ENCODE peak calls at places on chromosomes 12 and 14, in eight cellular contexts. E, V, W, F, A, Z, J and Y are unnamed samples.

GRCh38 chr12:5900533-5901255 is 44.4 kb downstream of the ANO2 start:
- DNase-seq in E (no peak), V (no peak), W (no peak), F (no peak), A (no peak), Z (no peak), J (no peak), Y (no peak)

GRCh38 chr12:92078167-92079053 is 67.2 kb downstream of the BTG1 start:
- DNase-seq in E (no peak), V (peak), W (peak), F (no peak), A (no peak), Z (peak), J (peak), Y (no peak)

GRCh38 chr12:39605996-39606395 is 13.6 kb downstream of the ABCD2 start:
- DNase-seq in E (no peak), V (peak), W (no peak), F (no peak), A (no peak), Z (no peak), J (no peak), Y (no peak)

GRCh38 chr14:74897642-74898041 is 15.9 kb downstream of the DLST start:
- DNase-seq in E (no peak), V (no peak), W (no peak), F (no peak), A (no peak), Z (no peak), J (no peak), Y (no peak)

GRCh38 chr14:34027130-34027989 is 76.5 kb upstream of the EGLN3 start:
- DNase-seq in E (no peak), V (no peak), W (no peak), F (no peak), A (no peak), Z (no peak), J (no peak), Y (no peak)

GRCh38 chr12:63882844-63883243 is 38.3 kb downstream of the SRGAP1 start:
- DNase-seq in E (no peak), V (no peak), W (peak), F (no peak), A (no peak), Z (peak), J (no peak), Y (no peak)

GRCh38 chr12:2168808-2169207 is 116.0 kb downstream of the CACNA1C start:
- DNase-seq in E (no peak), V (peak), W (no peak), F (no peak), A (peak), Z (peak), J (peak), Y (no peak)

GRCh38 chr12:3200032-3200617 is 122.9 kb downstream of the TSPAN9 start:
- DNase-seq in E (no peak), V (peak), W (no peak), F (no peak), A (peak), Z (peak), J (peak), Y (peak)

GRCh38 chr12:66279127-66279712 is 23.1 kb upstream of the HELB start:
- DNase-seq in E (no peak), V (no peak), W (no peak), F (no peak), A (no peak), Z (peak), J (no peak), Y (no peak)

GRCh38 chr14:103692159-103692558 is 23.1 kb downstream of the XRCC3 start:
- DNase-seq in E (no peak), V (no peak), W (no peak), F (no peak), A (no peak), Z (no peak), J (no peak), Y (no peak)

GRCh38 chr12:110266980-110267620 is 13.9 kb upstream of the ATP2A2 start:
- DNase-seq in E (no peak), V (no peak), W (no peak), F (no peak), A (no peak), Z (peak), J (no peak), Y (no peak)

GRCh38 chr12:74891276-74891675 is 318.4 kb downstream of the KCNC2 start:
- DNase-seq in E (no peak), V (no peak), W (no peak), F (no peak), A (no peak), Z (no peak), J (no peak), Y (no peak)

GRCh38 chr12:57723630-57723962 is 14.9 kb downstream of the AGAP2 start:
- DNase-seq in E (no peak), V (no peak), W (no peak), F (no peak), A (no peak), Z (no peak), J (no peak), Y (no peak)

GRCh38 chr12:88591343-88591742 is 11.1 kb upstream of the KITLG start:
- DNase-seq in E (no peak), V (no peak), W (no peak), F (no peak), A (no peak), Z (peak), J (no peak), Y (no peak)

GRCh38 chr12:127785535-127785934 is 481.4 kb upstream of the TMEM132C start:
- DNase-seq in E (no peak), V (peak), W (no peak), F (no peak), A (no peak), Z (no peak), J (no peak), Y (no peak)

GRCh38 chr12:109730306-109731145 is 16.9 kb downstream of the FAM222A start:
- DNase-seq in E (peak), V (no peak), W (no peak), F (no peak), A (peak), Z (no peak), J (no peak), Y (no peak)

GRCh38 chr12:20490213-20490612 is 121.9 kb downstream of the PDE3A start:
- DNase-seq in E (no peak), V (no peak), W (no peak), F (no peak), A (no peak), Z (peak), J (no peak), Y (no peak)

GRCh38 chr12:1533602-1534304 is 60.6 kb downstream of the FBXL14 start:
- DNase-seq in E (no peak), V (no peak), W (no peak), F (no peak), A (no peak), Z (peak), J (peak), Y (no peak)

GRCh38 chr12:96195845-96196451 is 1.8 kb downstream of the ELK3 start:
- DNase-seq in E (no peak), V (peak), W (no peak), F (no peak), A (no peak), Z (peak), J (peak), Y (no peak)

GRCh38 chr12:20624718-20625117 is 70.4 kb upstream of the SLCO1C1 start:
- DNase-seq in E (no peak), V (no peak), W (no peak), F (no peak), A (no peak), Z (peak), J (no peak), Y (no peak)

GRCh38 chr14:85934123-85934885 is 404.4 kb downstream of the FLRT2 start:
- DNase-seq in E (peak), V (no peak), W (no peak), F (no peak), A (no peak), Z (no peak), J (peak), Y (no peak)

GRCh38 chr12:49322708-49323523 is at the start of gene TROAP:
- DNase-seq in E (peak), V (peak), W (peak), F (peak), A (peak), Z (peak), J (peak), Y (peak)
- H3K27ac ChIP-seq in E (peak), V (peak), W (peak), F (no peak), A (peak), Z (peak), J (peak), Y (no peak)

DNA sequence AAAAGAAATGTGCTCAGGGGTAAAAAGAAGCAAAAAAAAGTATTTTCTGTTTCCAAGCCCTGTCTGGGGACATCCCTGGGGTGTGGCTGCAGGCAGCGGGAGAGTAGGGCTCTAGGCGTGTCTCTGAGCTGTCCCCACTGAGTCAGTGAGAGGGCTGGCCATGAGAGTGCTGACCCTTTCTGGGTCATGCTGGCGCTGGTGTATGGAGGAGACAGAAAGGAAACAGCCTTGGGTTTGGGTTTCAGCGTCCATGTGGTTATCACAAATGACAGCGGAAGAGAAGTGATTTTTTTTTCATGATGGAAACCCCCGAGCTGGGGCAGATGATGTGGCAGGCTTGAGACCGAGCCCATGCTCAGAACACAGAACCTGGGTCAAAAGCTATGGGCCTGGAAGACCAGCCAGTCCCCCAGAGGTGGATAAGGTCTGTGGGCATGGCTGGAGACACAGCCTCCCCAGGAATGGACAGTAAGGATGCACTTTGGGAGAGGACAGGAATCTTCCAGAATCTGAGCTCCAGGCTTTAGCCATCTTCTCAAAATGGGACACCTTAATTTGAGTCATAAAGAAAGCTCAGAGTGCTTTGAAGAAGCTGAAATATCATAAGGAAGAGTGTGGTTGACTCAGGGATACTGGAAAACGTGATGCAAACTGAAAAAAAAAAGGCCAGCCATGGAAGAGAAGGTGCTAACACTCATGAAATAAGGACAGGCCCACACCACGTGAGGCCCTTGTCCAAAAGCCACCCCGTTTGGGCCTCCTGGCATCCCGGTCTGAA is 36.2 kb downstream of the SYNE3 start:
- DNase-seq in E (no peak), V (no peak), W (no peak), F (no peak), A (no peak), Z (peak), J (peak), Y (no peak)
- H3K27ac ChIP-seq in E (no peak), V (no peak), W (no peak), F (no peak), A (peak), Z (no peak), J (peak), Y (no peak)

DNA sequence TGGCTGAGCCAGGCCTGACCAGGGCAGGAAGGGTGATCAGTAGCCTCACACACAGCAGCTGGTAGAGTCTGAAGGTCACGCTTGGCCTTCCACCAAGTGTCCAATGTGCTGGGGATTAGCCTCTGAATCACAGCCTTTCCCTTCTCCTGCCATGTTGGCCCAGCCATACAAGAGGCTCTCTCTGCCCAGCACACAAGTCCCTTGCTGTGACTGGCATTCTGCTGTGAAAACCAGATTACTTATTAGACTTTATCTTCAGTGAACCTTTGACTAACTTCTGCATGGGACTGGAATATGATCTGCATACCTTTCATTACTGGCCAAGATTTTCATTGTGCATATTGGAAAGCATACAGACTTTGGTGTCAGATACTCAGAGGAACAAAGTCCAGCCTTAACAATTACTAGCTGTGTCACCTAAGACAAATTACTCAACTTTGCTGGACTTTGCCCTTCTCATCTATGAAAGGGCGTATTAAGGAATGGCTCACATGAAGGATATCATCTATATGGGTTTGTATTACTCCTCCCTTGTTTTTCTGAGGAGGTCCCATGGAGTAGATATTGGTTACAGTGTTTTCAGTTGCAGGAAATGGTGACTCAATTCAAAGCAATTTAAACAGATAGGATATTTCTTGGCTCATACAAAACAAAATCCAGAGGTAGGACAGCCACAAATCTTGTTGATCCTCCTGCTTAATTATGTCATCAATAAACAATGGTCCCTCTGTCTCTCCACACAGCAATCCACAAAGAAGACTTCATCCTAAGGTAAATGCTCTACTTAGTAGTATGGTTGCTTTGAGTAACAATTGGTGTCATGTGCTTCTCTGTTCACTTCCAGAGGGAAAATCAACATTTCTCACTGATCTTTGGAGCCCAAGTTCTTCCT is 99.6 kb downstream of the DYRK2 start:
- DNase-seq in E (no peak), V (peak), W (no peak), F (no peak), A (peak), Z (peak), J (peak), Y (no peak)
- H3K27ac ChIP-seq in E (no peak), V (no peak), W (no peak), F (no peak), A (no peak), Z (peak), J (peak), Y (no peak)

GRCh38 chr12:132986885-132987225 is 688 bp downstream of the ZNF26 start:
- DNase-seq in E (no peak), V (no peak), W (no peak), F (no peak), A (no peak), Z (peak), J (no peak), Y (no peak)

GRCh38 chr12:132986001-132986884 is at the start of gene ZNF26:
- DNase-seq in E (peak), V (peak), W (peak), F (peak), A (peak), Z (peak), J (peak), Y (peak)
- H3K27ac ChIP-seq in E (peak), V (peak), W (peak), F (peak), A (peak), Z (peak), J (peak), Y (peak)